ENCODE peak calls at places on chromosomes 12 and 14, in five cellular contexts. S is GM06990, K is GM13977, V is GM13976, Q is Peyer's patch. M is an unnamed sample.

GRCh38 chr12:12072064-12072760 is 1.5 kb downstream of the BCL2L14 start:
- DNase-seq in S (peak), K (no peak), V (peak), Q (peak), M (peak)

GRCh38 chr14:89207925-89208328 is 209.1 kb downstream of the FOXN3 start:
- DNase-seq in S (no peak), K (no peak), V (no peak), Q (no peak), M (no peak)

GRCh38 chr14:35161231-35161630 is 38.9 kb downstream of the PRORP start:
- DNase-seq in S (no peak), K (no peak), V (no peak), Q (no peak), M (peak)

GRCh38 chr12:63164911-63165310 is 13.9 kb upstream of the AVPR1A start:
- DNase-seq in S (no peak), K (no peak), V (no peak), Q (no peak), M (no peak)

GRCh38 chr14:23861666-23862065 is 91.9 kb upstream of the DHRS4 start:
- DNase-seq in S (no peak), K (no peak), V (no peak), Q (no peak), M (no peak)

GRCh38 chr12:43362910-43363694 is 188.9 kb downstream of the ADAMTS20 start:
- DNase-seq in S (no peak), K (no peak), V (no peak), Q (no peak), M (peak)

GRCh38 chr12:39188689-39189088 is 254.2 kb downstream of the KIF21A start:
- DNase-seq in S (no peak), K (no peak), V (no peak), Q (no peak), M (no peak)

GRCh38 chr14:58280954-58281787 is 17.2 kb upstream of the ARID4A start:
- DNase-seq in S (peak), K (peak), V (peak), Q (no peak), M (peak)

GRCh38 chr12:132505105-132505851 is 15.3 kb downstream of the FBRSL1 start:
- DNase-seq in S (no peak), K (no peak), V (no peak), Q (no peak), M (no peak)

GRCh38 chr12:101166866-101167265 is 43.2 kb downstream of the SLC5A8 start:
- DNase-seq in S (no peak), K (no peak), V (no peak), Q (no peak), M (no peak)

GRCh38 chr14:104882325-104882973 is 17.4 kb downstream of the CEP170B start:
- DNase-seq in S (peak), K (peak), V (no peak), Q (peak), M (peak)

GRCh38 chr12:52023976-52024688 is 17.4 kb downstream of the TAMALIN start:
- DNase-seq in S (no peak), K (no peak), V (no peak), Q (no peak), M (no peak)
- TF ChIP-seq CTCF in S (no peak), K (no peak), V (no peak), Q (no peak), M (peak)

GRCh38 chr12:51721281-51721940 is 127.1 kb downstream of the FIGNL2 start:
- DNase-seq in S (peak), K (peak), V (peak), Q (peak), M (peak)
- TF ChIP-seq CTCF in S (no peak), K (no peak), V (no peak), Q (no peak), M (peak)

DNA sequence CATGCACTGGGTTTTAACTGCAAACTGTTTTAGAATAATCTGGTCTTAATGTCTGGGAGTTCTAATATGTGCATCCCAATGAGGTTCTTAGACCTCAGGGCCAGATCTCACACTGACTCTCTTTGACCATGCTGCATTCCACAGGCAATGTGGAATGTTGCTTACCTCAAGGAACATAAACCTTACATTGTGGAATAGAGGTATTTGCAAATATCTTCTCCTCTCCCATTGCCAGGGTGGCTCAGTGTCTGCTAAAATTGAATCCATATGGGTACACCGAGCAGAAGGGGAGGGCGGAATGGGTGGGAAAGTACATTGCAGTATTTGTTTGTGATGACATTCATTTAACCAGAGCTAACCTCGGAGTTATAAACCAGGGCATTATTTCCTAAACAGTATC is 78.6 kb downstream of the CHST11 start:
- DNase-seq in S (no peak), K (no peak), V (no peak), Q (no peak), M (no peak)
- TF ChIP-seq CTCF in S (no peak), K (no peak), V (no peak), Q (no peak), M (no peak)

DNA sequence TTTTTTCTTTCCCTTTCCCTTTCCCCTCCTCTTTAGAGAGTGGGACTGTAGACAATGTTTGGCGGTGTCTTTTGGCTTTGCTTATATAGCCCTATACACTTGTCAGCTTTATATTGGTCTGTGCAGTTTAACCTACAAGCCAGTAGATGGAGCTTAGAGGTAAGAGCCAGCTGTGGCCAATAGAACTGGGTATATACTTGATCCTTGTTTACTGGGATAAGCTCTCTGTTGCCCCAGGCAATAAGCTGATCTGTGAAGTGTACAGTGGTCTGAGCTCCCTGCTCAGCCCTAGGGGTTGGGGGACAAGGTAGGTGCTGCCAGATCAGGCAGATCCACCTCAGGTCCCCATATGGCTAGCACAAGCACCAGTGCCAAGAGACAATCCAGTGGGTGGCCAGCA is 434.1 kb downstream of the NOVA1 start:
- DNase-seq in S (no peak), K (no peak), V (no peak), Q (no peak), M (no peak)
- TF ChIP-seq CTCF in S (no peak), K (peak), V (no peak), Q (peak), M (no peak)

GRCh38 chr12:117362391-117362790 is 965 bp upstream of the NOS1 start:
- DNase-seq in S (no peak), K (no peak), V (no peak), Q (no peak), M (no peak)

GRCh38 chr12:117365072-117365616 is 3.7 kb upstream of the NOS1 start:
- DNase-seq in S (no peak), K (no peak), V (no peak), Q (no peak), M (no peak)

GRCh38 chr12:117363263-117363662 is 1.8 kb upstream of the NOS1 start:
- DNase-seq in S (no peak), K (no peak), V (no peak), Q (no peak), M (no peak)

GRCh38 chr12:117361905-117362304 is 479 bp upstream of the NOS1 start:
- DNase-seq in S (no peak), K (no peak), V (no peak), Q (no peak), M (no peak)

GRCh38 chr12:117363953-117364486 is 2.6 kb upstream of the NOS1 start:
- DNase-seq in S (no peak), K (no peak), V (no peak), Q (no peak), M (no peak)
- TF ChIP-seq CTCF in S (no peak), K (no peak), V (no peak), Q (no peak), M (no peak)